ENCODE peak calls at places on chromosomes 16 and 17, in four cellular contexts. D, O, R and K are unnamed samples.
A peak's percentile ranks its signal among the peaks of the same experiment; 100 is the strongest.

GRCh38 chr17:46822388-46822921 is 4.0 kb upstream of the WNT3 start:
- DNase-seq in R (no peak), O (no peak), D (no peak), K (no peak)

GRCh38 chr17:74862919-74863318 is 3.2 kb upstream of the GRIN2C start:
- DNase-seq in O (no peak), R (no peak), D (no peak), K (no peak)

GRCh38 chr17:67246648-67247415 is 1.8 kb upstream of the HELZ start:
- DNase-seq in O (peak; percentile 36), R (peak; percentile 56), D (no peak), K (no peak)

GRCh38 chr16:29192329-29193247 is 207.7 kb downstream of the LAT start:
- DNase-seq in O (no peak), R (peak; percentile 38), D (no peak), K (no peak)

GRCh38 chr16:87792205-87792565 is 26.4 kb upstream of the KLHDC4 start:
- DNase-seq in D (no peak), R (no peak), O (no peak), K (no peak)

GRCh38 chr16:49440156-49441065 is 66.8 kb downstream of the C16orf78 start:
- DNase-seq in O (no peak), D (no peak), R (no peak), K (no peak)

GRCh38 chr17:16926591-16927451 is 45.1 kb downstream of the TNFRSF13B start:
- DNase-seq in R (no peak), D (no peak), O (no peak), K (no peak)

GRCh38 chr17:14594690-14595089 is 293.8 kb downstream of the HS3ST3B1 start:
- DNase-seq in D (no peak), O (no peak), R (no peak), K (no peak)

GRCh38 chr16:63592852-63593251 is 1529.0 kb downstream of the CDH11 start:
- DNase-seq in D (no peak), O (no peak), R (no peak), K (no peak)